ENCODE peak calls at places on chromosome 11, in ten cellular contexts. U is thoracic aorta, C is NCI-H1048, R is activated T-cell treated with anti-CD3 and anti-CD28 coated beads for 1 hour, P is Kasumi-1, H is pancreas, S is HCEC 1CT, I is retinal pigment epithelial cell, M is LoVo, Z is GM12865. A is an unnamed sample.
A peak's percentile ranks its signal among the peaks of the same experiment; 100 is the strongest.

GRCh38 chr11:112537846-112538330 is 277.2 kb upstream of the PLET1 start:
- DNase-seq in U (no peak), C (no peak), R (no peak), P (no peak), H (no peak), S (no peak), I (no peak), M (no peak), Z (no peak), A (no peak)

GRCh38 chr11:34830648-34831047 is 85.5 kb downstream of the APIP start:
- DNase-seq in U (no peak), C (no peak), R (no peak), P (no peak), H (no peak), S (no peak), I (no peak), M (no peak), Z (no peak), A (no peak)

GRCh38 chr11:33701302-33701701 is 676 bp upstream of the C11orf91 start:
- DNase-seq in U (no peak), C (no peak), R (no peak), P (no peak), H (no peak), S (peak; percentile 57), I (no peak), M (no peak), Z (no peak), A (peak; percentile 18)

GRCh38 chr11:43359432-43359818 is 705 bp downstream of the TTC17 start:
- DNase-seq in U (no peak), C (no peak), R (peak; percentile 4), P (peak; percentile 41), H (no peak), S (peak; percentile 41), I (no peak), M (peak; percentile 7), Z (peak; percentile 78), A (peak; percentile 59)

GRCh38 chr11:46210133-46210636 is 67.3 kb upstream of the CREB3L1 start:
- DNase-seq in U (no peak), C (no peak), R (no peak), P (no peak), H (no peak), S (peak; percentile 90), I (no peak), M (no peak), Z (peak; percentile 57), A (peak; percentile 77)

GRCh38 chr11:73463359-73463758 is 87.2 kb downstream of the RELT start:
- DNase-seq in U (no peak), C (no peak), R (no peak), P (no peak), H (no peak), S (peak; percentile 35), I (no peak), M (no peak), Z (no peak), A (no peak)

GRCh38 chr11:69385832-69386415 is 92.0 kb downstream of the MYEOV start:
- DNase-seq in U (no peak), C (no peak), R (no peak), P (no peak), H (peak; percentile 50), S (no peak), I (no peak), M (no peak), Z (no peak), A (no peak)

GRCh38 chr11:59551651-59552521 is 40.5 kb downstream of the OR4D9 start:
- DNase-seq in U (no peak), C (no peak), R (no peak), P (peak; percentile 64), H (no peak), S (peak; percentile 80), I (no peak), M (peak; percentile 64), Z (peak; percentile 82), A (no peak)

A was measured in MM.1S.